ENCODE peak calls at places on chromosomes 16 and 17, in five cellular contexts. R is ovary, E is GM10248, K is cardiac muscle cell, F is fibroblast of the aortic adventitia. V is an unnamed sample.

GRCh38 chr17:73644145-73645049 is at the start of gene SDK2:
- DNase-seq in K (peak), E (no peak), R (no peak), F (no peak), V (no peak)

GRCh38 chr17:81221371-81221841 is 1.4 kb downstream of the CEP131 start:
- DNase-seq in E (no peak), F (no peak), K (no peak), R (no peak), V (no peak)

GRCh38 chr17:50133028-50133768 is 3.2 kb upstream of the SAMD14 start:
- DNase-seq in F (no peak), K (no peak), E (no peak), R (no peak), V (no peak)

GRCh38 chr16:70276392-70276791 is 12.9 kb downstream of the AARS1 start:
- DNase-seq in F (peak), R (no peak), K (no peak), E (no peak), V (no peak)

GRCh38 chr17:40485851-40486512 is 15.4 kb downstream of the TNS4 start:
- DNase-seq in R (peak), F (peak), K (no peak), E (no peak), V (no peak)

GRCh38 chr16:66899945-66900688 is 18.6 kb downstream of the CDH16 start:
- DNase-seq in K (peak), R (peak), E (no peak), F (peak), V (no peak)

GRCh38 chr17:7839890-7840260 is 5.9 kb downstream of the KDM6B start:
- DNase-seq in F (peak), E (no peak), R (no peak), K (peak), V (no peak)

GRCh38 chr16:53968896-53969295 is 264.9 kb downstream of the FTO start:
- DNase-seq in F (peak), E (no peak), K (no peak), R (no peak), V (no peak)

GRCh38 chr16:1983544-1984346 is at the start of gene GFER:
- DNase-seq in E (peak), R (peak), K (peak), F (peak), V (peak)

GRCh38 chr16:52561910-52562741 is 15.2 kb upstream of the TOX3 start:
- DNase-seq in E (no peak), F (no peak), R (no peak), K (no peak), V (no peak)

GRCh38 chr16:86076606-86077005 is 177.6 kb downstream of the IRF8 start:
- DNase-seq in K (no peak), E (no peak), R (no peak), F (no peak), V (no peak)

GRCh38 chr17:36485805-36486203 is 677 bp upstream of the ZNHIT3 start:
- DNase-seq in K (no peak), R (no peak), F (no peak), E (peak), V (no peak)

GRCh38 chr16:47644166-47644565 is 183.0 kb downstream of the PHKB start:
- DNase-seq in K (no peak), E (no peak), F (peak), R (no peak), V (no peak)

GRCh38 chr17:42424991-42425610 is 2.0 kb upstream of the CAVIN1 start:
- DNase-seq in R (no peak), E (no peak), K (no peak), F (no peak), V (no peak)

DNA sequence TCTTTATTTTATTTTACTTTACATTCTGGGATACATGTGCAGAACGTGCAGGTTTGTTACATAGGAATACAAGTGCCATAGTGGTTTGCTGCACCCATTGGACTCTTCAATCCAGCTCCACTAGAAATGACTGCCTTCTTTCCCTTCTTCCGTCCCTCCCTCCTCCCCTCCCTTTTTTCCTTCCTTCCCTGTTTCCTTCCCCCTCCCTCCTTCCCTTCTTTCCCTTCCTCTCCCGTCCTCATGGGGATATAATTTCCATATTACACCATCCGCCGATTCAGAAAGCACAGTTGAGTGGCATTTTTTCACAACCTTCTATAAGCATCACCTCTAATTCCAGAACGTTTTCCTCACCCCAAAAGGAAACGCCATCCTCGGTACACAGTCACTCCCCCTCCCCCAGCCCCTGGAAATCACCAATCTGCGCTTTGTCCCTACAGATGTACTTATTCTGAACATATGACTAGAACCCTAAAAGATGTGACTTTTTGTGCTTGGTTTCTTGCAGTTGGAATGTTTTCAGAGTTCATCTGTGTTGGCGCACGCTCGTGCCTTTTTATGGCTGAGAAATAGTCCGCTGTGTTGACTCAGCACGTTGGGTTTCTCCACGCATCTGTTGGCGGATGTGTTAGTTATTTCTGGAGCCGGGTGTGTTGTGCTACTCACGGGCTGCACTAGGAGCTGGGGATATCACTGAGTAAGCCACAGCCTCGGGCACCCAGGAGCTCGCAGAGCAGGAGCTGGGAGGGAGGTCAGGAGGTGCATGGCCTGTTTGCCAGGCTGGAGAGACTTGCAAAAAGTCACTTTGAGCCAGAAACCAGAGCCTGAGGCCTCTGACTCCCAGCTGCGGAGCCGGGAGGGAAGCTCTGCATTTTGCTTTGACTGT is 336.4 kb downstream of the SEC14L1 start:
- DNase-seq in E (no peak), K (peak), R (peak), F (peak), V (no peak)
- TF ChIP-seq CTCF in E (no peak), K (no peak), R (no peak), F (peak), V (no peak)

GRCh38 chr17:65093930-65094329 is 37.4 kb upstream of the GNA13 start:
- DNase-seq in R (no peak), K (no peak), F (no peak), E (no peak), V (no peak)
- TF ChIP-seq CTCF in R (no peak), K (no peak), F (peak), E (no peak), V (no peak)

GRCh38 chr17:22694362-22695227 is 1002.3 kb downstream of the KCNJ18 start:
- DNase-seq in F (no peak), K (no peak), R (no peak), E (no peak), V (no peak)
- TF ChIP-seq CTCF in F (peak), K (peak), R (no peak), E (no peak), V (no peak)

GRCh38 chr16:10982430-10983174 is 38.2 kb downstream of the CLEC16A start:
- DNase-seq in K (no peak), E (peak), F (no peak), R (no peak), V (no peak)

GRCh38 chr16:10981697-10982216 is 37.4 kb downstream of the CLEC16A start:
- DNase-seq in K (no peak), F (no peak), R (no peak), E (peak), V (no peak)

GRCh38 chr16:10984509-10984908 is 40.1 kb downstream of the CLEC16A start:
- DNase-seq in R (no peak), E (no peak), F (peak), K (no peak), V (no peak)

GRCh38 chr16:10980811-10981210 is 36.4 kb downstream of the CLEC16A start:
- DNase-seq in F (no peak), K (no peak), R (no peak), E (no peak), V (no peak)

DNA sequence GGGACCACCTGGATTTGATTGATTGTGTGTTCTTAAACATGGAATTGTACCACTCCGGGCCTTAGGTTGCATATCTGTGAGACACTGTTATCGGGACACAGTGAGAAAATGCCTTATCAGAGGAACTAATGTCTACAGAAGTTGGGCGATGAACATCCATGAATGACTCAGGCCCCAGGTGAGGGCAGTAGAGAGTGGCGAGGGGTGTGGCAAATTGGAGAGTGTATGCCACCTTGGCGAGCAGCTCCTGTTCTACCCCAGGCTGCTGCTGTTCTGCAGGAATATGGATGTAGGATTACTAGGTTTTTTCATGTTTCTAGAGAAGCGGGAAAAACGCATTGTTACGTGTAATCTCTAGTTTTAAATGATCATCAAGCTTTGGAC is 38.8 kb downstream of the CLEC16A start:
- DNase-seq in K (no peak), F (no peak), E (peak), R (no peak), V (no peak)
- TF ChIP-seq CTCF in K (no peak), F (no peak), E (peak), R (no peak), V (no peak)

GRCh38 chr16:12271006-12271405 is 294.5 kb downstream of the SNX29 start:
- DNase-seq in K (no peak), E (no peak), R (no peak), F (peak), V (no peak)
- TF ChIP-seq CTCF in K (peak), E (no peak), R (no peak), F (peak), V (no peak)

GRCh38 chr16:30395155-30395991 is at the start of gene ZNF48:
- DNase-seq in R (peak), K (peak), E (peak), F (peak), V (peak)
- TF ChIP-seq CTCF in R (peak), K (no peak), E (peak), F (peak), V (no peak)

GRCh38 chr17:5078106-5079028 is at the start of gene ZFP3:
- DNase-seq in R (peak), F (peak), E (peak), K (peak), V (peak)
- TF ChIP-seq CTCF in R (no peak), F (no peak), E (no peak), K (peak), V (no peak)

GRCh38 chr17:13413001-13413400 is 188.7 kb downstream of the HS3ST3A1 start:
- DNase-seq in R (no peak), F (peak), K (no peak), E (no peak), V (no peak)

GRCh38 chr17:13418891-13419290 is 182.8 kb downstream of the HS3ST3A1 start:
- DNase-seq in R (no peak), K (no peak), E (no peak), F (no peak), V (no peak)

GRCh38 chr17:13417551-13417950 is 184.2 kb downstream of the HS3ST3A1 start:
- DNase-seq in F (no peak), E (no peak), K (no peak), R (no peak), V (no peak)

GRCh38 chr17:13416748-13417363 is 184.9 kb downstream of the HS3ST3A1 start:
- DNase-seq in K (no peak), R (no peak), F (no peak), E (no peak), V (no peak)

GRCh38 chr17:13415877-13416416 is 185.8 kb downstream of the HS3ST3A1 start:
- DNase-seq in K (peak), E (no peak), R (no peak), F (peak), V (no peak)
- TF ChIP-seq CTCF in K (no peak), E (no peak), R (no peak), F (no peak), V (no peak)

DNA sequence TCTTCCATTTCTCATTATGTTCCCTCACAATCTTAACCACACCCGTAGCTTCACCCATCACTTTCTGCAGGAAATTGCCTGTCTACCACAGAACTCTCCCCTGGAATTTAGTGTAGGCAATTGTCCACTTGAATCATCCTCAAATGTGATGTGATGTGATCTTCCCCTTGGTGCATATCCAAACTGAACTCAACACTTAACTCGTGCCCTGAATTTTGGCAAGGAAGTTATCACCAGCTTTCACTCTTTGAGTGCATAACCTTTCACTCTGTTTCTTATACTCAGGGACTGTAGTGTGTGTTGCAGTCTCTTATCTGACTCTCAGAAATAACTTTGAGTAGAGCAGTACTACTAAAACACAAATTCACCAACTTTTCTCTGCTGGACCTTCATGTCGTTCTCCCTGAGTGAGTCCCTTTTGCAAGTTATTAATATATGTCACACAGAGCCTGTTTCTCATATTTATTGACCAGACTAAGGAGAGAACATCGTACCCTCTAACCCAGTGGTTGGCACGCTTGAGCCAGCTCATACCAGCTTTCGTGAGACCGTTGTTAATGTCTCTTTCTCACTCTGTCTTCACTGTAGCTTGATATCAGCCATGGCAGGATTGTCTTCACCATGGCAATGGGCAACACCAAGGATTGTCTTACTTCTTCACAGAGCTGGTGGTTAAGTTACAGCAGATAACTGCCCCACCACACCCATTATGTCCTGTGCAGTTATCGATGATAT is 558.9 kb upstream of the HSBP1 start:
- DNase-seq in F (peak), R (no peak), K (peak), E (no peak), V (no peak)
- TF ChIP-seq CTCF in F (no peak), R (no peak), K (no peak), E (no peak), V (no peak)

V was measured in natural killer cell.